ENCODE peak calls at places on chromosomes 6 and 20, in four cellular contexts. Z is amniotic stem cell; V is stimulated activated naive CD4-positive, alpha-beta T cell treated with Interleukin-2 at 50 U/mL for 16 hours; R is KBM-7. M is an unnamed sample.

GRCh38 chr20:9978395-9979004 is 56.3 kb upstream of the ANKEF1 start:
- DNase-seq in Z (peak; percentile 83), V (no peak), R (peak; percentile 70), M (peak; percentile 67)

GRCh38 chr20:9287826-9288225 is 218.9 kb downstream of the PLCB4 start:
- DNase-seq in Z (no peak), V (no peak), R (no peak), M (no peak)

GRCh38 chr20:49979030-49979832 is 3.5 kb upstream of the SNAI1 start:
- DNase-seq in Z (no peak), V (peak; percentile 44), R (peak; percentile 81), M (no peak)

GRCh38 chr20:52049001-52049731 is 142.4 kb downstream of the ZFP64 start:
- DNase-seq in Z (no peak), V (no peak), R (no peak), M (no peak)

GRCh38 chr6:140073456-140073855 is 699.0 kb upstream of the CITED2 start:
- DNase-seq in Z (no peak), V (no peak), R (no peak), M (no peak)

GRCh38 chr6:68638225-68638900 is 3.3 kb downstream of the ADGRB3 start:
- DNase-seq in Z (no peak), V (no peak), R (peak; percentile 58), M (no peak)

GRCh38 chr6:169216830-169217229 is 36.8 kb downstream of the THBS2 start:
- DNase-seq in Z (no peak), V (no peak), R (no peak), M (no peak)

GRCh38 chr6:57313711-57314471 is 3.5 kb upstream of the PRIM2 start:
- DNase-seq in Z (peak; percentile 97), V (no peak), R (no peak), M (peak; percentile 50)

GRCh38 chr6:35831257-35832007 is 26.3 kb downstream of the LHFPL5 start:
- DNase-seq in Z (no peak), V (no peak), R (no peak), M (no peak)

GRCh38 chr6:128005009-128005408 is 104.2 kb upstream of the THEMIS start:
- DNase-seq in Z (no peak), V (no peak), R (no peak), M (no peak)

GRCh38 chr6:26270903-26271639 is 93.9 kb upstream of the BTN3A2 start:
- DNase-seq in Z (peak; percentile 69), V (peak; percentile 52), R (peak; percentile 98), M (peak; percentile 54)

GRCh38 chr20:59628171-59628570 is 23.8 kb downstream of the PHACTR3 start:
- DNase-seq in Z (no peak), V (no peak), R (no peak), M (no peak)

GRCh38 chr20:34771680-34772081 is 53.8 kb downstream of the NCOA6 start:
- DNase-seq in Z (no peak), V (no peak), R (no peak), M (no peak)

GRCh38 chr6:101232946-101233345 is 160.6 kb upstream of the GRIK2 start:
- DNase-seq in Z (no peak), V (no peak), R (no peak), M (no peak)

GRCh38 chr6:118776607-118777549 is 117.1 kb upstream of the ASF1A start:
- DNase-seq in Z (peak; percentile 59), V (peak; percentile 27), R (peak; percentile 81), M (peak; percentile 29)

GRCh38 chr6:153051801-153052200 is 49.3 kb upstream of the MTRF1L start:
- DNase-seq in Z (no peak), V (no peak), R (no peak), M (no peak)

GRCh38 chr6:128139519-128139918 is 238.7 kb upstream of the THEMIS start:
- DNase-seq in Z (no peak), V (no peak), R (no peak), M (no peak)

GRCh38 chr20:2507875-2508630 is 662 bp downstream of the ZNF343 start:
- DNase-seq in Z (no peak), V (no peak), R (peak; percentile 20), M (no peak)

GRCh38 chr6:90463359-90463758 is 123.5 kb downstream of the MAP3K7 start:
- DNase-seq in Z (no peak), V (peak; percentile 16), R (no peak), M (no peak)

GRCh38 chr20:3449319-3449718 is 21.5 kb upstream of the ATRN start:
- DNase-seq in Z (no peak), V (no peak), R (no peak), M (no peak)

GRCh38 chr6:34950849-34951248 is 61.8 kb downstream of the ANKS1A start:
- DNase-seq in Z (no peak), V (no peak), R (no peak), M (no peak)

GRCh38 chr20:51884561-51884960 is 82.2 kb upstream of the SALL4 start:
- DNase-seq in Z (no peak), V (no peak), R (no peak), M (no peak)

GRCh38 chr6:117866561-117866960 is 40.5 kb upstream of the SLC35F1 start:
- DNase-seq in Z (no peak), V (no peak), R (no peak), M (no peak)

GRCh38 chr6:21501815-21502214 is 91.7 kb upstream of the SOX4 start:
- DNase-seq in Z (no peak), V (no peak), R (no peak), M (no peak)

GRCh38 chr6:154792761-154793160 is 59.5 kb downstream of the SCAF8 start:
- DNase-seq in Z (no peak), V (no peak), R (no peak), M (no peak)

GRCh38 chr6:1509241-1509640 is 100.5 kb upstream of the FOXC1 start:
- DNase-seq in Z (no peak), V (no peak), R (no peak), M (no peak)

GRCh38 chr6:6890400-6890858 is 217.3 kb upstream of the RREB1 start:
- DNase-seq in Z (no peak), V (no peak), R (no peak), M (no peak)

GRCh38 chr20:24027229-24027628 is 38.6 kb upstream of the GGTLC1 start:
- DNase-seq in Z (no peak), V (peak; percentile 48), R (peak; percentile 26), M (no peak)

GRCh38 chr6:48766349-48766748 is 655.4 kb upstream of the PTCHD4 start:
- DNase-seq in Z (peak; percentile 31), V (no peak), R (no peak), M (no peak)

GRCh38 chr20:48076772-48077171 is 291.5 kb upstream of the SULF2 start:
- DNase-seq in Z (no peak), V (no peak), R (no peak), M (no peak)

GRCh38 chr6:29834564-29835436 is 7.2 kb downstream of the HLA-G start:
- DNase-seq in Z (no peak), V (peak; percentile 38), R (peak; percentile 57), M (no peak)

GRCh38 chr6:66210964-66211363 is 503.9 kb upstream of the EYS start:
- DNase-seq in Z (no peak), V (no peak), R (no peak), M (no peak)

GRCh38 chr6:148472495-148473105 is 130.0 kb downstream of the SASH1 start:
- DNase-seq in Z (no peak), V (no peak), R (no peak), M (no peak)

GRCh38 chr20:24950128-24950835 is 1.2 kb downstream of the CST7 start:
- DNase-seq in Z (no peak), V (no peak), R (no peak), M (no peak)

M was measured in brain pericyte.